ENCODE peak calls at places on chromosome 19, in eight cellular contexts. G is Calu3, T is progenitor cell of endocrine pancreas, U is astrocyte of the cerebellum, M is choroid plexus epithelial cell, V is AG09319, N is natural killer cell, S is brain microvascular endothelial cell. W is an unnamed sample.

GRCh38 chr19:38394488-38394887 is 6.0 kb downstream of the SPRED3 start:
- DNase-seq in G (no peak), T (no peak), V (no peak), N (no peak), S (peak; percentile 25), U (no peak), M (peak; percentile 57), W (no peak)

GRCh38 chr19:2259331-2259730 is 3.1 kb upstream of the JSRP1 start:
- DNase-seq in S (no peak), M (no peak), N (no peak), V (no peak), G (no peak), U (no peak), T (no peak), W (no peak)

GRCh38 chr19:42152285-42152684 is 20.0 kb upstream of the POU2F2 start:
- DNase-seq in N (no peak), S (no peak), G (peak; percentile 58), M (no peak), U (no peak), V (no peak), T (peak; percentile 39), W (no peak)

GRCh38 chr19:15549581-15549980 is 41.3 kb downstream of the CYP4F22 start:
- DNase-seq in V (no peak), M (no peak), G (no peak), U (no peak), S (no peak), T (no peak), N (no peak), W (no peak)

GRCh38 chr19:32392946-32393345 is 12.6 kb upstream of the DPY19L3 start:
- DNase-seq in T (no peak), G (no peak), M (no peak), U (no peak), S (no peak), V (no peak), N (no peak), W (no peak)

GRCh38 chr19:53879145-53880037 is 2.6 kb upstream of the PRKCG start:
- DNase-seq in T (peak; percentile 100), M (peak; percentile 89), N (peak; percentile 79), G (peak; percentile 99), V (peak; percentile 67), U (peak; percentile 72), S (peak; percentile 88), W (peak; percentile 73)

GRCh38 chr19:46351241-46352041 is 4.6 kb downstream of the PPP5C start:
- DNase-seq in S (peak; percentile 63), T (no peak), M (peak; percentile 79), N (no peak), V (no peak), G (peak; percentile 70), U (no peak), W (no peak)

GRCh38 chr19:1851581-1852293 is 3.5 kb upstream of the REXO1 start:
- DNase-seq in N (peak; percentile 54), V (no peak), M (no peak), S (no peak), G (no peak), U (no peak), T (no peak), W (no peak)

GRCh38 chr19:42433503-42434260 is 6.5 kb upstream of the LIPE start:
- DNase-seq in M (peak; percentile 63), T (peak; percentile 52), N (peak; percentile 39), U (no peak), G (peak; percentile 88), V (no peak), S (peak; percentile 40), W (no peak)

GRCh38 chr19:679418-680286 is 3.5 kb downstream of the FSTL3 start:
- DNase-seq in G (peak; percentile 43), S (no peak), M (peak; percentile 90), T (no peak), U (peak; percentile 35), V (peak; percentile 35), N (no peak), W (peak; percentile 67)

GRCh38 chr19:33039815-33040214 is 24.9 kb downstream of the RHPN2 start:
- DNase-seq in G (no peak), T (no peak), S (no peak), N (no peak), U (no peak), V (no peak), M (no peak), W (no peak)

GRCh38 chr19:861099-861755 is 1.8 kb downstream of the CFD start:
- DNase-seq in N (no peak), S (no peak), G (no peak), M (no peak), T (no peak), V (no peak), U (no peak), W (no peak)

GRCh38 chr19:46495789-46496099 is at the start of gene PNMA8B:
- DNase-seq in S (peak; percentile 34), G (no peak), V (no peak), U (no peak), M (peak; percentile 65), T (peak; percentile 92), N (no peak), W (no peak)

GRCh38 chr19:16445238-16446107 is 26.3 kb downstream of the EPS15L1 start:
- DNase-seq in T (no peak), V (no peak), G (no peak), N (no peak), U (no peak), S (no peak), M (peak; percentile 55), W (peak; percentile 89)

GRCh38 chr19:33063356-33064116 is 1.2 kb downstream of the RHPN2 start:
- DNase-seq in T (no peak), N (no peak), M (no peak), S (no peak), U (no peak), V (no peak), G (peak; percentile 67), W (no peak)

GRCh38 chr19:21569497-21569870 is 64.1 kb downstream of the ZNF429 start:
- DNase-seq in S (no peak), M (no peak), U (no peak), G (no peak), N (no peak), T (no peak), V (peak; percentile 2), W (peak; percentile 69)

GRCh38 chr19:38655148-38655824 is 7.8 kb downstream of the ACTN4 start:
- DNase-seq in U (no peak), N (no peak), M (no peak), V (no peak), G (no peak), T (no peak), S (no peak), W (no peak)

GRCh38 chr19:4327877-4328242 is 10.8 kb downstream of the STAP2 start:
- DNase-seq in G (no peak), T (no peak), U (no peak), N (no peak), M (no peak), V (no peak), S (no peak), W (no peak)

GRCh38 chr19:43780706-43781525 is at the start of gene KCNN4:
- DNase-seq in T (no peak), G (peak; percentile 79), N (no peak), S (peak; percentile 68), V (no peak), M (peak; percentile 43), U (no peak), W (peak; percentile 94)

DNA sequence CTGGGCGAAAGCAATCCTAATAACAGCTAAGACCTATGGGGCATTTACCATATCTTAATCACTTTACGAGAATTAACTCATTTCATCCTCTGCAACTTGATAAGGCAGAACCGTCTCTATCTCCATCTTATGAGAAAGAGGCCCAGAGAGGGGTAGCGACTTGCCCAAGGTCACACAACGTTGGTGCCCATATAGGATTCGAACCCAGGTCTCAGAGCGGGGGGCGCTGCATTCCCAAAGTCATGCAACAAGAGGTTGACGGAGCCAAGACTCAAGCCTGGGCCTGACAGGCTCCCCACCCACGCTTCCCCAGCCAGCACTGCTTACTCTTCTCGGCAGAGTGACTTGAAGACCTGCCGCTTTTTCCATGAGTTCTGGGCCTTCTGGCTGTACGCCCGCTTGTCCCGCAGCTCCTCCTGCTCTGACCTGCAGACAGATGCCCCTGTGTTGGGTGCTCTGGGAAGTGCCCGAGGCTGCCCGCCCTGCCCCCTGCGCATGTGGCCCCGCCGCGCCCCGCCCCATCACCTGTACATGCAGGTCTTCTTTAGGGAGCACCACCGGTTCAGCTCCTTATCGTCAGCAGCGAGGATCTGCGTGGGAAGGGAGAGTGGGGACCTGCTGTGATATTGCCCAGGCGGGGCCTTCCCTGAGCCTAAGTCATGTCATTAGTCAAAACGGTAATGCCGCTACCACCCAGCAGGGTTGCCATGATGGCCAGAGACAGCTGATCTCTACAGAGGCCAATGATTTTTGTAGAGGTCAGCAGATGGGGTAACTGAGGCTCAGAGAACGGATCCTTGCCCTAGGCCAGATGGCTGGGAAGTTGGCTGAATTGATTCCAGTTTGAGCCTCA is 10.8 kb downstream of the KRI1 start:
- DNase-seq in U (no peak), N (no peak), G (no peak), M (no peak), V (no peak), S (no peak), T (no peak), W (no peak)
- TF ChIP-seq CTCF in U (no peak), N (no peak), G (no peak), M (peak; percentile 13), V (no peak), S (peak; percentile 41), T (peak; percentile 17), W (no peak)

GRCh38 chr19:51339313-51339686 is 2.6 kb downstream of the VSIG10L start:
- DNase-seq in T (no peak), S (no peak), V (no peak), M (no peak), U (no peak), N (no peak), G (no peak), W (no peak)
- TF ChIP-seq CTCF in T (no peak), S (peak; percentile 21), V (peak; percentile 1), M (peak; percentile 2), U (no peak), N (no peak), G (no peak), W (no peak)

GRCh38 chr19:40906512-40906911 is 24.5 kb upstream of the CYP2A7 start:
- DNase-seq in G (no peak), V (no peak), N (no peak), T (no peak), U (no peak), S (no peak), M (no peak), W (no peak)

GRCh38 chr19:40907968-40908735 is 26.1 kb upstream of the CYP2A7 start:
- DNase-seq in N (peak; percentile 25), U (no peak), G (no peak), S (no peak), V (no peak), M (no peak), T (no peak), W (no peak)

GRCh38 chr19:40908981-40909380 is 26.9 kb upstream of the CYP2A7 start:
- DNase-seq in T (no peak), M (peak; percentile 69), U (no peak), N (no peak), V (peak; percentile 14), G (no peak), S (no peak), W (no peak)
- TF ChIP-seq CTCF in T (no peak), M (peak; percentile 77), U (peak; percentile 47), N (no peak), V (peak; percentile 63), G (no peak), S (peak; percentile 70), W (no peak)

DNA sequence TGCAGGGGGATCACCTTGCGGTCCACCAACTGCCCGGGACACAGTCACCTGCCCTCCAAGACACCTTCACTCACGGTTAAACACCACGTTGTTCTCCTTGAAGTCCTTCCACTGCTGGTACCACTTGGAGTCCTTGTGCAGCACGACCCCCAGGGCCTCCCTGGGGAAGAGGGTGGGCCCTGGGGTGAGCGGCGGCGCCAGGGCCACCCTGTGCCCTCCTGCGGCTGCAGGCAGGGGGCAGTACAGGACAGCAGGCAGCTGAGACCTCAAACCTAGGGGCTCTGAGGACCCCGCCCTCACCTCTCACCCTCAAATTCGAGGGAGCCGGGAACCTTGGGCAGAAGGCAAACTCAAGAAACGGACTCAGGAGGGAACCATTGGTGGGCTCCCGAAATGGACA is 7.5 kb upstream of the CTXN1 start:
- DNase-seq in V (no peak), G (no peak), N (no peak), M (no peak), T (no peak), U (no peak), S (no peak), W (no peak)
- TF ChIP-seq CTCF in V (peak; percentile 7), G (no peak), N (no peak), M (peak; percentile 42), T (peak; percentile 31), U (peak; percentile 35), S (peak; percentile 60), W (peak; percentile 34)